ENCODE peak calls at places on chromosomes 11 and 22, in four cellular contexts. One of them, this sample, is unnamed.

GRCh38 chr11:2220173-2220771 is 48.7 kb upstream of the TH start:
- DNase-seq in fibroblast of mammary gland: no peak
- DNase-seq in neural crest cell: no peak
- DNase-seq in stimulated activated CD8-positive, alpha-beta memory T cell treated with anti-CD3 and anti-CD28 coated beads, Interleukin-15, amount 100 ng/mL, for 24 hours: no peak
- DNase-seq in this sample: no peak

GRCh38 chr11:117045196-117045595 is 53.0 kb downstream of the SIK3 start:
- DNase-seq in fibroblast of mammary gland: peak
- DNase-seq in neural crest cell: no peak
- DNase-seq in stimulated activated CD8-positive, alpha-beta memory T cell treated with anti-CD3 and anti-CD28 coated beads, Interleukin-15, amount 100 ng/mL, for 24 hours: no peak
- DNase-seq in this sample: peak

GRCh38 chr11:130675456-130675855 is 227.0 kb downstream of the ADAMTS15 start:
- DNase-seq in fibroblast of mammary gland: peak
- DNase-seq in neural crest cell: no peak
- DNase-seq in stimulated activated CD8-positive, alpha-beta memory T cell treated with anti-CD3 and anti-CD28 coated beads, Interleukin-15, amount 100 ng/mL, for 24 hours: no peak
- DNase-seq in this sample: peak

GRCh38 chr11:14809466-14809865 is 82.6 kb downstream of the CYP2R1 start:
- DNase-seq in fibroblast of mammary gland: no peak
- DNase-seq in neural crest cell: no peak
- DNase-seq in stimulated activated CD8-positive, alpha-beta memory T cell treated with anti-CD3 and anti-CD28 coated beads, Interleukin-15, amount 100 ng/mL, for 24 hours: no peak
- DNase-seq in this sample: peak

GRCh38 chr11:69674267-69674885 is 777 bp downstream of the LTO1 start:
- DNase-seq in fibroblast of mammary gland: peak
- DNase-seq in neural crest cell: no peak
- DNase-seq in stimulated activated CD8-positive, alpha-beta memory T cell treated with anti-CD3 and anti-CD28 coated beads, Interleukin-15, amount 100 ng/mL, for 24 hours: no peak
- DNase-seq in this sample: peak

GRCh38 chr11:64865286-64866172 is 12.9 kb downstream of the EHD1 start:
- DNase-seq in fibroblast of mammary gland: peak
- DNase-seq in neural crest cell: no peak
- DNase-seq in stimulated activated CD8-positive, alpha-beta memory T cell treated with anti-CD3 and anti-CD28 coated beads, Interleukin-15, amount 100 ng/mL, for 24 hours: no peak
- DNase-seq in this sample: peak

GRCh38 chr11:114168691-114169090 is 109.2 kb downstream of the ZBTB16 start:
- DNase-seq in fibroblast of mammary gland: no peak
- DNase-seq in neural crest cell: no peak
- DNase-seq in stimulated activated CD8-positive, alpha-beta memory T cell treated with anti-CD3 and anti-CD28 coated beads, Interleukin-15, amount 100 ng/mL, for 24 hours: no peak
- DNase-seq in this sample: no peak

GRCh38 chr11:2390871-2391662 is 9.5 kb upstream of the TSSC4 start:
- DNase-seq in fibroblast of mammary gland: peak
- DNase-seq in neural crest cell: no peak
- DNase-seq in stimulated activated CD8-positive, alpha-beta memory T cell treated with anti-CD3 and anti-CD28 coated beads, Interleukin-15, amount 100 ng/mL, for 24 hours: no peak
- DNase-seq in this sample: peak

GRCh38 chr11:102171101-102171500 is 60.9 kb downstream of the YAP1 start:
- DNase-seq in fibroblast of mammary gland: peak
- DNase-seq in neural crest cell: no peak
- DNase-seq in stimulated activated CD8-positive, alpha-beta memory T cell treated with anti-CD3 and anti-CD28 coated beads, Interleukin-15, amount 100 ng/mL, for 24 hours: no peak
- DNase-seq in this sample: peak

GRCh38 chr11:65165847-65166317 is 4.2 kb upstream of the SPDYC start:
- DNase-seq in fibroblast of mammary gland: no peak
- DNase-seq in neural crest cell: no peak
- DNase-seq in stimulated activated CD8-positive, alpha-beta memory T cell treated with anti-CD3 and anti-CD28 coated beads, Interleukin-15, amount 100 ng/mL, for 24 hours: no peak
- DNase-seq in this sample: peak

GRCh38 chr22:37484115-37485005 is 1.8 kb downstream of the MFNG start:
- DNase-seq in fibroblast of mammary gland: no peak
- DNase-seq in neural crest cell: no peak
- DNase-seq in stimulated activated CD8-positive, alpha-beta memory T cell treated with anti-CD3 and anti-CD28 coated beads, Interleukin-15, amount 100 ng/mL, for 24 hours: peak
- DNase-seq in this sample: no peak

GRCh38 chr22:43377486-43377995 is 34.3 kb upstream of the MPPED1 start:
- DNase-seq in fibroblast of mammary gland: no peak
- DNase-seq in neural crest cell: no peak
- DNase-seq in stimulated activated CD8-positive, alpha-beta memory T cell treated with anti-CD3 and anti-CD28 coated beads, Interleukin-15, amount 100 ng/mL, for 24 hours: no peak
- DNase-seq in this sample: peak

GRCh38 chr11:68146010-68146540 is 24.9 kb upstream of the CHKA start:
- DNase-seq in fibroblast of mammary gland: no peak
- DNase-seq in neural crest cell: no peak
- DNase-seq in stimulated activated CD8-positive, alpha-beta memory T cell treated with anti-CD3 and anti-CD28 coated beads, Interleukin-15, amount 100 ng/mL, for 24 hours: no peak
- DNase-seq in this sample: no peak

GRCh38 chr11:113895367-113896155 is 9.0 kb upstream of the HTR3B start:
- DNase-seq in fibroblast of mammary gland: no peak
- DNase-seq in neural crest cell: no peak
- DNase-seq in stimulated activated CD8-positive, alpha-beta memory T cell treated with anti-CD3 and anti-CD28 coated beads, Interleukin-15, amount 100 ng/mL, for 24 hours: no peak
- DNase-seq in this sample: no peak

GRCh38 chr22:32042924-32043323 is at the start of gene SLC5A1:
- DNase-seq in fibroblast of mammary gland: no peak
- DNase-seq in neural crest cell: no peak
- DNase-seq in stimulated activated CD8-positive, alpha-beta memory T cell treated with anti-CD3 and anti-CD28 coated beads, Interleukin-15, amount 100 ng/mL, for 24 hours: no peak
- DNase-seq in this sample: no peak

GRCh38 chr22:24498826-24499225 is 3.7 kb downstream of the UPB1 start:
- DNase-seq in fibroblast of mammary gland: no peak
- DNase-seq in neural crest cell: no peak
- DNase-seq in stimulated activated CD8-positive, alpha-beta memory T cell treated with anti-CD3 and anti-CD28 coated beads, Interleukin-15, amount 100 ng/mL, for 24 hours: no peak
- DNase-seq in this sample: no peak

GRCh38 chr22:48139776-48140175 is 1377.3 kb downstream of the TBC1D22A start:
- DNase-seq in fibroblast of mammary gland: no peak
- DNase-seq in neural crest cell: no peak
- DNase-seq in stimulated activated CD8-positive, alpha-beta memory T cell treated with anti-CD3 and anti-CD28 coated beads, Interleukin-15, amount 100 ng/mL, for 24 hours: no peak
- DNase-seq in this sample: no peak

GRCh38 chr11:128691802-128692749 is 1.8 kb upstream of the FLI1 start:
- DNase-seq in fibroblast of mammary gland: no peak
- DNase-seq in neural crest cell: no peak
- DNase-seq in stimulated activated CD8-positive, alpha-beta memory T cell treated with anti-CD3 and anti-CD28 coated beads, Interleukin-15, amount 100 ng/mL, for 24 hours: no peak
- DNase-seq in this sample: peak

GRCh38 chr22:27671413-27671721 is 130.2 kb downstream of the MN1 start:
- DNase-seq in fibroblast of mammary gland: no peak
- DNase-seq in neural crest cell: no peak
- DNase-seq in stimulated activated CD8-positive, alpha-beta memory T cell treated with anti-CD3 and anti-CD28 coated beads, Interleukin-15, amount 100 ng/mL, for 24 hours: no peak
- DNase-seq in this sample: no peak

GRCh38 chr22:22728382-22728781 is 84.0 kb downstream of the GGTLC2 start:
- DNase-seq in fibroblast of mammary gland: peak
- DNase-seq in neural crest cell: no peak
- DNase-seq in stimulated activated CD8-positive, alpha-beta memory T cell treated with anti-CD3 and anti-CD28 coated beads, Interleukin-15, amount 100 ng/mL, for 24 hours: no peak
- DNase-seq in this sample: no peak

GRCh38 chr22:37173709-37174108 is 14.3 kb downstream of the C1QTNF6 start:
- DNase-seq in fibroblast of mammary gland: peak
- DNase-seq in neural crest cell: no peak
- DNase-seq in stimulated activated CD8-positive, alpha-beta memory T cell treated with anti-CD3 and anti-CD28 coated beads, Interleukin-15, amount 100 ng/mL, for 24 hours: no peak
- DNase-seq in this sample: peak

GRCh38 chr11:92302766-92303165 is 78.1 kb downstream of the FAT3 start:
- DNase-seq in fibroblast of mammary gland: no peak
- DNase-seq in neural crest cell: no peak
- DNase-seq in stimulated activated CD8-positive, alpha-beta memory T cell treated with anti-CD3 and anti-CD28 coated beads, Interleukin-15, amount 100 ng/mL, for 24 hours: no peak
- DNase-seq in this sample: peak

GRCh38 chr22:46854125-46854870 is 91.8 kb downstream of the TBC1D22A start:
- DNase-seq in fibroblast of mammary gland: no peak
- DNase-seq in neural crest cell: no peak
- DNase-seq in stimulated activated CD8-positive, alpha-beta memory T cell treated with anti-CD3 and anti-CD28 coated beads, Interleukin-15, amount 100 ng/mL, for 24 hours: no peak
- DNase-seq in this sample: no peak

GRCh38 chr11:21489735-21490134 is 703.1 kb upstream of the ANO5 start:
- DNase-seq in fibroblast of mammary gland: no peak
- DNase-seq in neural crest cell: no peak
- DNase-seq in stimulated activated CD8-positive, alpha-beta memory T cell treated with anti-CD3 and anti-CD28 coated beads, Interleukin-15, amount 100 ng/mL, for 24 hours: no peak
- DNase-seq in this sample: no peak

GRCh38 chr22:36017661-36018091 is 10.9 kb downstream of the RBFOX2 start:
- DNase-seq in fibroblast of mammary gland: no peak
- DNase-seq in neural crest cell: no peak
- DNase-seq in stimulated activated CD8-positive, alpha-beta memory T cell treated with anti-CD3 and anti-CD28 coated beads, Interleukin-15, amount 100 ng/mL, for 24 hours: no peak
- DNase-seq in this sample: no peak

GRCh38 chr22:42176271-42176670 is 45.7 kb upstream of the CYP2D6 start:
- DNase-seq in fibroblast of mammary gland: no peak
- DNase-seq in neural crest cell: no peak
- DNase-seq in stimulated activated CD8-positive, alpha-beta memory T cell treated with anti-CD3 and anti-CD28 coated beads, Interleukin-15, amount 100 ng/mL, for 24 hours: no peak
- DNase-seq in this sample: no peak

GRCh38 chr22:39959640-39960447 is at the start of gene TMA7B:
- DNase-seq in fibroblast of mammary gland: peak
- DNase-seq in neural crest cell: no peak
- DNase-seq in stimulated activated CD8-positive, alpha-beta memory T cell treated with anti-CD3 and anti-CD28 coated beads, Interleukin-15, amount 100 ng/mL, for 24 hours: no peak
- DNase-seq in this sample: peak

GRCh38 chr22:44363214-44363979 is 50.6 kb upstream of the SHISAL1 start:
- DNase-seq in fibroblast of mammary gland: peak
- DNase-seq in neural crest cell: no peak
- DNase-seq in stimulated activated CD8-positive, alpha-beta memory T cell treated with anti-CD3 and anti-CD28 coated beads, Interleukin-15, amount 100 ng/mL, for 24 hours: no peak
- DNase-seq in this sample: peak

GRCh38 chr11:96948066-96948465 is 558.3 kb downstream of the JRKL start:
- DNase-seq in fibroblast of mammary gland: no peak
- DNase-seq in neural crest cell: no peak
- DNase-seq in stimulated activated CD8-positive, alpha-beta memory T cell treated with anti-CD3 and anti-CD28 coated beads, Interleukin-15, amount 100 ng/mL, for 24 hours: no peak
- DNase-seq in this sample: no peak

GRCh38 chr11:27174026-27174425 is 133.4 kb downstream of the BBOX1 start:
- DNase-seq in fibroblast of mammary gland: no peak
- DNase-seq in neural crest cell: no peak
- DNase-seq in stimulated activated CD8-positive, alpha-beta memory T cell treated with anti-CD3 and anti-CD28 coated beads, Interleukin-15, amount 100 ng/mL, for 24 hours: no peak
- DNase-seq in this sample: no peak

GRCh38 chr11:12219732-12220131 is 109.3 kb downstream of the MICAL2 start:
- DNase-seq in fibroblast of mammary gland: no peak
- DNase-seq in neural crest cell: no peak
- DNase-seq in stimulated activated CD8-positive, alpha-beta memory T cell treated with anti-CD3 and anti-CD28 coated beads, Interleukin-15, amount 100 ng/mL, for 24 hours: no peak
- DNase-seq in this sample: no peak

GRCh38 chr11:64094463-64095223 is 58.9 kb downstream of the FLRT1 start:
- DNase-seq in fibroblast of mammary gland: peak
- DNase-seq in neural crest cell: no peak
- DNase-seq in stimulated activated CD8-positive, alpha-beta memory T cell treated with anti-CD3 and anti-CD28 coated beads, Interleukin-15, amount 100 ng/mL, for 24 hours: no peak
- DNase-seq in this sample: peak